ENCODE peak calls at places on chromosome 12, in eight cellular contexts. R, P, Y, J, W, O, X and E are unnamed samples.

GRCh38 chr12:31118347-31118830 is 44.7 kb downstream of the DDX11 start:
- DNase-seq in W (no peak), J (no peak), O (no peak), P (no peak), R (no peak), Y (peak), X (no peak), E (peak)

GRCh38 chr12:6044082-6044481 is 80.4 kb downstream of the VWF start:
- DNase-seq in J (no peak), X (no peak), P (no peak), Y (no peak), O (no peak), R (no peak), W (no peak), E (no peak)

GRCh38 chr12:113689047-113689610 is 217.5 kb upstream of the LHX5 start:
- DNase-seq in P (no peak), J (no peak), O (no peak), R (no peak), X (no peak), Y (no peak), W (no peak), E (no peak)

GRCh38 chr12:2152134-2152533 is 99.3 kb downstream of the CACNA1C start:
- DNase-seq in Y (no peak), O (no peak), R (peak), W (no peak), J (no peak), X (no peak), P (no peak), E (no peak)

GRCh38 chr12:129903092-129903945 is 506 bp downstream of the TMEM132D start:
- DNase-seq in X (no peak), Y (no peak), W (no peak), P (no peak), R (no peak), J (no peak), O (no peak), E (peak)

GRCh38 chr12:83472772-83473171 is 786.1 kb downstream of the TMTC2 start:
- DNase-seq in O (no peak), X (no peak), W (no peak), J (no peak), P (no peak), R (no peak), Y (no peak), E (no peak)

GRCh38 chr12:55997535-55997859 is 421 bp downstream of the SUOX start:
- DNase-seq in W (no peak), Y (no peak), O (no peak), J (no peak), P (no peak), R (no peak), X (no peak), E (no peak)

GRCh38 chr12:101935769-101936741 is 58.7 kb downstream of the DRAM1 start:
- DNase-seq in X (no peak), J (no peak), P (peak), Y (peak), O (peak), W (no peak), R (peak), E (no peak)

GRCh38 chr12:130628304-130628703 is 87.8 kb downstream of the RIMBP2 start:
- DNase-seq in P (no peak), J (no peak), X (no peak), R (no peak), W (no peak), O (no peak), Y (no peak), E (no peak)

GRCh38 chr12:122721057-122721545 is 4.5 kb upstream of the HCAR3 start:
- DNase-seq in Y (no peak), J (no peak), W (no peak), R (no peak), O (no peak), X (no peak), P (no peak), E (no peak)

GRCh38 chr12:64781374-64782029 is 22.3 kb upstream of the GNS start:
- DNase-seq in X (no peak), R (no peak), Y (no peak), P (no peak), J (no peak), O (peak), W (no peak), E (peak)

GRCh38 chr12:57816001-57816854 is 2.3 kb downstream of the AVIL start:
- DNase-seq in R (no peak), P (no peak), O (no peak), J (no peak), W (no peak), X (no peak), Y (no peak), E (no peak)

GRCh38 chr12:42732908-42733411 is 143.4 kb upstream of the PRICKLE1 start:
- DNase-seq in P (no peak), O (no peak), X (no peak), R (no peak), J (no peak), Y (no peak), W (no peak), E (no peak)

GRCh38 chr12:108253540-108253939 is 85.6 kb downstream of the CMKLR1 start:
- DNase-seq in Y (no peak), R (no peak), P (no peak), O (no peak), X (no peak), J (no peak), W (no peak), E (no peak)

GRCh38 chr12:101097829-101098580 is 112.0 kb downstream of the SLC5A8 start:
- DNase-seq in R (no peak), W (no peak), X (no peak), O (no peak), J (no peak), Y (no peak), P (no peak), E (peak)

GRCh38 chr12:121992059-121992879 is 29.4 kb upstream of the BCL7A start:
- DNase-seq in Y (peak), W (no peak), J (peak), R (peak), P (peak), X (no peak), O (peak), E (no peak)

GRCh38 chr12:68048648-68049297 is 59.5 kb downstream of the IFNG-AS1 start:
- DNase-seq in X (no peak), W (no peak), O (no peak), Y (no peak), J (no peak), P (no peak), R (no peak), E (no peak)

GRCh38 chr12:26374934-26375333 is 179.6 kb downstream of the SSPN start:
- DNase-seq in J (no peak), Y (no peak), P (no peak), W (no peak), R (no peak), O (peak), X (no peak), E (no peak)

GRCh38 chr12:14289596-14289995 is 75.9 kb upstream of the ATF7IP start:
- DNase-seq in P (no peak), W (no peak), J (no peak), R (no peak), X (no peak), Y (no peak), O (no peak), E (no peak)

GRCh38 chr12:122145505-122146330 is 28.3 kb downstream of the IL31 start:
- DNase-seq in Y (no peak), X (no peak), W (no peak), J (no peak), P (no peak), R (no peak), O (no peak), E (no peak)

GRCh38 chr12:64221656-64222010 is 463 bp downstream of the KICS2 start:
- DNase-seq in P (peak), Y (peak), O (peak), W (peak), J (no peak), X (peak), R (peak), E (peak)

GRCh38 chr12:47033081-47033480 is 46.3 kb upstream of the PCED1B start:
- DNase-seq in W (no peak), P (no peak), J (no peak), Y (no peak), O (no peak), X (no peak), R (no peak), E (no peak)

GRCh38 chr12:114703060-114703493 is 19.1 kb upstream of the TBX3 start:
- DNase-seq in P (no peak), J (no peak), X (no peak), Y (no peak), R (no peak), O (no peak), W (no peak), E (no peak)

GRCh38 chr12:54750-55535 is 11.6 kb upstream of the IQSEC3 start:
- DNase-seq in O (no peak), X (no peak), R (no peak), P (no peak), W (no peak), Y (no peak), J (no peak), E (no peak)

GRCh38 chr12:49231881-49232650 is 32.8 kb upstream of the TUBA1C start:
- DNase-seq in W (no peak), O (no peak), Y (no peak), X (no peak), J (no peak), P (no peak), R (no peak), E (peak)

GRCh38 chr12:48857278-48857994 is 5.5 kb upstream of the DDX23 start:
- DNase-seq in R (no peak), X (no peak), J (no peak), Y (no peak), O (no peak), W (no peak), P (no peak), E (no peak)

GRCh38 chr12:22935501-22935900 is 310.5 kb downstream of the ETNK1 start:
- DNase-seq in J (no peak), P (no peak), Y (peak), W (no peak), R (no peak), X (no peak), O (no peak), E (no peak)

GRCh38 chr12:22318122-22318737 is 16.3 kb downstream of the ST8SIA1 start:
- DNase-seq in P (no peak), J (no peak), R (no peak), W (no peak), O (no peak), X (no peak), Y (peak), E (no peak)

GRCh38 chr12:54041097-54041690 is 8.3 kb downstream of the HOXC5 start:
- DNase-seq in W (no peak), J (no peak), R (no peak), P (no peak), O (no peak), X (no peak), Y (no peak), E (no peak)

GRCh38 chr12:80100566-80100965 is 1.2 kb downstream of the OTOGL start:
- DNase-seq in R (no peak), Y (no peak), W (no peak), X (no peak), P (no peak), J (no peak), O (peak), E (no peak)

GRCh38 chr12:42588981-42589464 is 523 bp downstream of the PRICKLE1 start:
- DNase-seq in P (no peak), O (no peak), R (no peak), X (no peak), J (no peak), W (no peak), Y (no peak), E (peak)

GRCh38 chr12:14771651-14772137 is 31.6 kb downstream of the WBP11 start:
- DNase-seq in P (no peak), O (no peak), R (peak), X (no peak), W (no peak), J (no peak), Y (no peak), E (peak)

GRCh38 chr12:86429824-86430223 is 173.6 kb upstream of the MGAT4C start:
- DNase-seq in O (no peak), W (no peak), P (no peak), J (no peak), X (no peak), Y (no peak), R (no peak), E (no peak)

GRCh38 chr12:15212877-15213276 is 8.3 kb downstream of the RERG start:
- DNase-seq in W (no peak), O (no peak), Y (no peak), R (no peak), J (no peak), P (no peak), X (no peak), E (peak)

GRCh38 chr12:19105468-19105867 is 24.1 kb upstream of the PLEKHA5 start:
- DNase-seq in X (no peak), J (no peak), P (no peak), W (no peak), O (no peak), Y (no peak), R (no peak), E (peak)